ENCODE peak calls at places on chromosomes 12 and 14, in six cellular contexts. D is A549, A is heart right ventricle, I is psoas muscle, K is fibroblast of the aortic adventitia, B is ovary. O is an unnamed sample.
A peak's percentile ranks its signal among the peaks of the same experiment; 100 is the strongest.

GRCh38 chr12:19288603-19289244 is 150.6 kb upstream of the AEBP2 start:
- DNase-seq in K (peak; percentile 74), D (peak; percentile 38), A (no peak), I (no peak), B (no peak), O (peak; percentile 33)

GRCh38 chr12:101018540-101018939 is 191.5 kb downstream of the SLC5A8 start:
- DNase-seq in I (no peak), D (peak; percentile 5), K (peak; percentile 81), B (no peak), A (no peak), O (peak; percentile 96)

GRCh38 chr14:29925106-29925722 is 2.4 kb downstream of the PRKD1 start:
- DNase-seq in A (no peak), I (no peak), K (peak; percentile 61), B (no peak), D (no peak), O (no peak)

GRCh38 chr12:59874781-59875180 is 279.0 kb downstream of the SLC16A7 start:
- DNase-seq in D (no peak), I (no peak), K (no peak), A (no peak), B (no peak), O (no peak)

GRCh38 chr12:56377310-56377988 is 14.8 kb upstream of the APOF start:
- DNase-seq in B (no peak), D (no peak), I (no peak), A (no peak), K (peak; percentile 23), O (no peak)

GRCh38 chr12:128815779-128816642 is 7.7 kb downstream of the SLC15A4 start:
- DNase-seq in B (no peak), D (no peak), I (no peak), K (peak; percentile 37), A (no peak), O (no peak)

GRCh38 chr14:96811265-96811664 is 14.1 kb downstream of the VRK1 start:
- DNase-seq in I (no peak), A (no peak), B (no peak), K (peak; percentile 89), D (no peak), O (no peak)

GRCh38 chr12:6863033-6863432 is 4.3 kb upstream of the TPI1 start:
- DNase-seq in B (no peak), I (no peak), A (no peak), K (no peak), D (no peak), O (no peak)

GRCh38 chr14:68807148-68807600 is 14.3 kb upstream of the ZFP36L1 start:
- DNase-seq in I (peak; percentile 56), K (peak; percentile 82), A (peak; percentile 77), D (no peak), B (peak; percentile 83), O (no peak)

GRCh38 chr12:53737494-53737808 is 10.2 kb upstream of the CALCOCO1 start:
- DNase-seq in I (no peak), A (no peak), D (no peak), K (no peak), B (no peak), O (no peak)

GRCh38 chr12:132064641-132065040 is 79.5 kb downstream of the DDX51 start:
- DNase-seq in D (no peak), K (no peak), A (no peak), I (no peak), B (no peak), O (no peak)

GRCh38 chr12:26028953-26029740 is 70.7 kb downstream of the RASSF8 start:
- DNase-seq in D (peak; percentile 37), B (no peak), I (no peak), A (peak; percentile 32), K (peak; percentile 85), O (peak; percentile 61)

GRCh38 chr12:130225347-130225746 is 63.1 kb downstream of the FZD10 start:
- DNase-seq in K (no peak), A (no peak), D (no peak), I (no peak), B (no peak), O (no peak)

GRCh38 chr14:88505621-88506020 is 49.2 kb downstream of the PTPN21 start:
- DNase-seq in A (no peak), I (no peak), K (no peak), D (no peak), B (no peak), O (no peak)

GRCh38 chr12:127640181-127640886 is 626.6 kb upstream of the TMEM132C start:
- DNase-seq in D (no peak), K (peak; percentile 97), B (no peak), I (no peak), A (peak; percentile 10), O (peak; percentile 68)

GRCh38 chr14:75254381-75254821 is 24.2 kb upstream of the FOS start:
- DNase-seq in K (no peak), D (no peak), I (peak; percentile 30), B (no peak), A (peak; percentile 47), O (no peak)

GRCh38 chr12:2003676-2004112 is 563 bp downstream of the DCP1B start:
- DNase-seq in K (peak; percentile 48), D (peak; percentile 8), B (no peak), I (no peak), A (no peak), O (peak; percentile 6)

GRCh38 chr12:4107436-4107878 is 166.1 kb upstream of the CCND2 start:
- DNase-seq in D (peak; percentile 27), B (no peak), K (peak; percentile 52), A (peak; percentile 55), I (no peak), O (no peak)

GRCh38 chr12:96121271-96121711 is 72.9 kb upstream of the ELK3 start:
- DNase-seq in K (peak; percentile 38), D (no peak), I (no peak), A (no peak), B (no peak), O (no peak)

DNA sequence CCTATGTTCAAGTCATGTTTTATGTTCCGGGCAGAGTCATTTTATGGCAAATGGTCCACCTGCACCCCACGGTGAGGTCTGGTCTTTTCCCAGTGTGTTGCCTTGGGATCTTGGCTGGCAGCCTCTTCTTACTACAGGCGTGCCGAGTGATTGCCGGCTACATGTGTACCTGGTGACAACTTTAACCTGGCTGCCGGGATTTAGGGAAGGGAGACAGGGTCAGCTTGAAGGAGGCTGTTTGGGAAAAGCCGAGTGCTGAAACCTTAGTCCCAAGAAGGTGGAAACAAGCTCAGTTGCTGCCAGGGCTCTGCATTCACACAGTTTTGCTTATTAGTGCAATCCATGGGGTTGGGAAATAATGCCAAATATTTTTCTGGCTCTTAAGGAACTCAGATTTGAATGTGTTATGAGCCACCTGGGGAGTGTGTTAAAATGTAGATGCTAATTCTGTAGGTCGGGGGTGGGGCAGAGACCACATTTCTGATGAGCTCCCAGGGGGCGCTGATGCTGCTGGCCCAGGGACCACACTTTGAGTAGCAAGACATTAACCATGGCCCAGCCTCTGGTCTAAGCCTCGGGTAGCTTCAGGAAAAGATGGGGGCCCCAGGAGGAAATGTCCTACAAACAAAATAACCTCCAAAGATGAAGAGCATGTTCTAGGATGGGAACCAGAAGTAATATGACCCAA is 179.6 kb downstream of the TBX5 start:
- DNase-seq in A (no peak), K (no peak), I (no peak), B (no peak), D (no peak), O (no peak)
- TF ChIP-seq CTCF in A (no peak), K (no peak), I (no peak), B (no peak), D (no peak), O (no peak)

GRCh38 chr12:119840617-119841016 is 36.5 kb downstream of the CIT start:
- DNase-seq in A (no peak), D (no peak), I (no peak), B (no peak), K (no peak), O (no peak)

GRCh38 chr12:119842380-119842779 is 34.7 kb downstream of the CIT start:
- DNase-seq in D (no peak), A (no peak), K (no peak), B (no peak), I (no peak), O (no peak)

GRCh38 chr12:119841433-119842210 is 35.5 kb downstream of the CIT start:
- DNase-seq in I (no peak), A (no peak), D (no peak), K (no peak), B (no peak), O (no peak)

GRCh38 chr12:119839201-119839600 is 37.9 kb downstream of the CIT start:
- DNase-seq in B (no peak), D (no peak), A (no peak), I (no peak), K (no peak), O (no peak)

GRCh38 chr12:119838781-119839180 is 38.3 kb downstream of the CIT start:
- DNase-seq in I (no peak), A (no peak), K (no peak), D (no peak), B (no peak), O (no peak)
- H3K4me3 ChIP-seq in I (no peak overlapping the region), A (no peak overlapping the region), K (no peak overlapping the region), D (no peak overlapping the region), B (no peak overlapping the region), O (no peak overlapping the region)

DNA sequence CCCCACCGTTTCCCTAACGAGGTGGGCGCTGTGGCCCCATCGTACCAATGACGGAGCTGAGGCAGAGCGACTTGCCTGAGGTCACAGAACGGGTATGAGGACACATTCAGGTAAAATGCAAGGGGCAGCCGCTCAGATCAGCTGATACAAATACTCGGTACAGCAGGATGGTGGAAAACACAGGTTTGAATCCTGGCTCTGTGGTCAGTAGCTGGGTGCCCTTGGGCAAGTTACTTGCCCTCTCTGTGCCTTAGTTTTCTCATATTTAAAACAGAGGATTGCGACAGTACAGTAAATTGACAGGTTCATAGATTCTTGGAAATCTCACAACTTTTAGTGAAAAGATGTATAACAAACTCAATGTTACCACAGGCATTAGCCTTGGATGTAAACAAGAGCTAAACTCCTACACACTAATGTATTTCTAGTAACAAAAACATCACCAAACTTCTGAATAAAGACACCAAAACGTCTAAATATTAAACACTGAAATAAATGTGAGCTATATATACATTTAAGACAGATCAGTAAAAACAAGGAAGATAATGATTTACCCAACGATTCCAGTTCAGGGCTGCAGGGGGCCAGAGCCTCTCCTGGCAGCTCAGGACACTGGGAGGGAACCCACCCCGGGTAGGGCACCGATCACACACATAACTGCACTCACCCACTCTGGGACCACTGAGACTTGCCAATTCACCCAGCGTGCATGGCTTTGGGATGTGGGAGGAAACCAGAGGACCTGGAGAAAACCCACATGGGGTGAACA is 128.4 kb downstream of the RBM19 start:
- DNase-seq in I (no peak), B (no peak), D (no peak), K (no peak), A (no peak), O (no peak)
- TF ChIP-seq CTCF in I (no peak), B (no peak), D (no peak), K (peak; percentile 30), A (no peak), O (peak; percentile 35)

DNA sequence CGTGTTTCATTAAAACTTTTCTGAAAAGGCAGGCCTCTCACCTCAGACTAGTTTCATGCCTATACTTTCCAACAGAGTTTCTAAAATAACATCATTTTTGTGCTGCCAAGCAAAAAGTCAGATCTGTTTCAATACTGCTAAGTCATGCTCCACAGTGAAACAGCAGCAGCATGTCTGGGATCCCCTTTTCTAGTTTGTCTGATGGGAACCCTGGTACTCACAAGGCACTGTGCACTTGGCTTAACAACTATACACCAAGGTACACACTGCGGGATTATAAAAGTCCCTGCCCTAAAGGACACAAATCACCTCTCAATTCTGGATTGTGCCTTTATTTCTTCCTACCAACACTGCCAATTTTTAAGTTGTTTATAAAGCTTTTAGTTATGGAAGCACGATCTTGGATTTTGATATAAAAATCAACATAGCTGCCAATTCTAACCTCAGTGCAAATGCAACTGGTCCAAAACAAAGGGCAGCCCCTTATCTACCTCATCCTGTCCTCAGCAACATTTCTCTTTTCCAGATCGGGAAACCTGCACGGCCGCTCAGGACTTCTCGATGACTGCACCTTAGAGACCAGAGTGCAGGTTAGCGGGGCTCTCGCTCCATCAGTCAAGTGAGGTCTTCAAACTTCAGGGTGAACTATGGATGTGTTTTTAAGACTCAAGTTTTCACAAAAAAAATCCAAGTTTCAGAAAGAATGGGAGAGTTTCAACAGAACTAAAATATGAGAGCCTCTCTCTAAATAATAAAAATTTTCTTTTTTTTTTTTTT is 1.7 kb upstream of the EIF5 start:
- DNase-seq in K (no peak), D (no peak), A (no peak), I (no peak), B (no peak), O (no peak)
- H3K4me3 ChIP-seq in K (no peak overlapping the region), D (peak overlapping the region; percentile 93), A (no peak overlapping the region), I (peak overlapping the region; percentile 96), B (no peak overlapping the region), O (no peak overlapping the region)

O was measured in astrocyte of the cerebellum.